ENCODE peak calls at places on chromosome 20, in five cellular contexts. X is breast epithelium, T is HepG2, F is spleen, U is uterus. S is an unnamed sample.

GRCh38 chr20:53748821-53749402 is 155.3 kb upstream of the ZNF217 start:
- DNase-seq in U (no peak), T (no peak), X (no peak), F (no peak), S (no peak)

GRCh38 chr20:17648782-17649730 is 33.0 kb downstream of the RRBP1 start:
- DNase-seq in T (no peak), X (no peak), U (peak; percentile 10), F (peak; percentile 82), S (no peak)

GRCh38 chr20:32976746-32977145 is 27.5 kb downstream of the SUN5 start:
- DNase-seq in X (no peak), F (no peak), T (no peak), U (no peak), S (no peak)

GRCh38 chr20:38805958-38806854 is 709 bp downstream of the PPP1R16B start:
- DNase-seq in X (no peak), T (no peak), U (no peak), F (peak; percentile 89), S (no peak)

GRCh38 chr20:40173877-40174276 is 515.2 kb downstream of the MAFB start:
- DNase-seq in U (no peak), F (no peak), X (no peak), T (no peak), S (peak; percentile 12)

GRCh38 chr20:57953638-57954037 is 243.8 kb upstream of the PMEPA1 start:
- DNase-seq in U (no peak), X (no peak), T (no peak), F (no peak), S (no peak)

GRCh38 chr20:49712118-49712517 is 1.6 kb downstream of the B4GALT5 start:
- DNase-seq in U (no peak), T (no peak), F (no peak), X (no peak), S (no peak)

GRCh38 chr20:12207875-12208274 is 290.2 kb downstream of the BTBD3 start:
- DNase-seq in F (no peak), X (no peak), T (peak; percentile 44), U (no peak), S (no peak)

GRCh38 chr20:58078741-58079522 is 149.5 kb downstream of the ANKRD60 start:
- DNase-seq in U (no peak), T (no peak), F (no peak), X (peak; percentile 13), S (no peak)

GRCh38 chr20:50488236-50488806 is 21.9 kb upstream of the PTPN1 start:
- DNase-seq in U (no peak), T (no peak), X (no peak), F (no peak), S (no peak)

GRCh38 chr20:1333462-1334369 is 4.8 kb upstream of the SDCBP2 start:
- DNase-seq in T (no peak), U (no peak), X (peak; percentile 10), F (peak; percentile 27), S (no peak)

GRCh38 chr20:59744756-59745155 is 140.4 kb downstream of the PHACTR3 start:
- DNase-seq in U (no peak), F (no peak), X (no peak), T (no peak), S (no peak)

DNA sequence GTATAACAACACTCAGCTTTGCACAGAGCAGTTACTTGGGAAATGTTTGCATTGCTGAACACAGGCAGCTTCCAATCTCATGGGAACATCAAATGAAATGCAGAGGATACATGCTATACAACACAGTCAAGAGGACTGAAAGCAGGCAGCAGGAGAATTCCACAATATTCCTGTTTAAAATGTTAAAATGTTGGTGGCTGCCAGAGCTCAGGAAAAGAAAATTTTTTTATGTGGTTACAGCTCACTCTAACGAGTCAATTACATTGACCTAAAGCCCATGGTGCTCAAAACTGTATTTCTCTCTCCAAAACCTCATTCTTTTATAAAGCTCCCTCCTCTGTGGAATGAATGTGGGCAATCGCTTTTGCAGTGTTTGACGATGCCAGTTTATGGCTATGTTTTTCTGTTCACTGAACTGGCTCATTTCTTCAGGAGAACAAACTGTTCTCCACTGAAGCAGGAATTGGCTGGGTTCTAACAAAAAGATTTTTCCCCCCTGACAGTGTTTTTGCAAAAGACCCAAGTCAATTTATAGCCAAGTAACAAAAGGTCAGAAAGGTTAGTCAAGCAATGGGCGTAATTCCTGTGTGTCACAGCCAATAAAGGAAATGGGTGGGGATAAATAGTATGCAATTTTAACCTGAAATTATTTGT is 69.0 kb downstream of the ZHX3 start:
- DNase-seq in F (no peak), T (no peak), X (no peak), U (peak; percentile 68), S (no peak)
- TF ChIP-seq POLR2A in F (no peak), T (no peak), X (no peak), U (peak; percentile 74), S (peak; percentile 52)

DNA sequence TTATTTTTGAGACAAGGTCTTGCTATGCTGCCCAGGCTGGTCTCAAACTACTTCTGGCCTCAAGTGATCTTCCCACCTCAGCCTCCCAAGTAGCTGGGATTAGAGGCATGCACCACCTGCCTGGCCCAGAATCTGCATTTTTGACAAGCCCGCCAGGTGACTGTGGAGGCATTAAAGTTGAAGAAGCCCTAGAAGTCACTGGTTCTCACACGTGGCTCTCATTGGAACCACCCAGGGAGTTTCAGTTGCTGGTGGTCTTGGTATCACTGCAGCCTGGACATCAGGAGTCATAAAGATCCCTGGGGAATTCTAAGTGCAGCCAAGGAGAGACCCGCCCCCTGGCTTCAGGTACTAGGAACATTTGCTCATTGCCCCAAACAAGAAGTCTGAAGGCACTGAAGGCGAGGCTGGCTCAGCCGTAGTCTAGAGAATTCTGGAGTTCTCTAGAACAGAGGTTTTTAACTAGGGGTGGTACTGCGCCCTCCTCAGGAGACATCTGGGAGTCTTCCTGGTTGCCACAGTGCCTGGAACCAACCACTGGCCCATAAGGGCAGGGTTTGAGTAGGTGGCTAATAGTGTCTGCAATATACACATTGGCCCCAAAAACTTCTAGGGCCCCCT is 182.8 kb downstream of the ZMYND8 start:
- DNase-seq in U (no peak), X (no peak), T (no peak), F (peak; percentile 52), S (no peak)
- TF ChIP-seq CTCF in U (no peak), X (no peak), T (no peak), F (no peak), S (no peak)

GRCh38 chr20:43554369-43554768 is 4.5 kb upstream of the SGK2 start:
- DNase-seq in U (no peak), X (no peak), F (no peak), T (no peak), S (no peak)

GRCh38 chr20:43560974-43561373 is 2.1 kb downstream of the SGK2 start:
- DNase-seq in F (peak; percentile 1), U (no peak), T (no peak), X (no peak), S (no peak)

GRCh38 chr20:43559147-43559477 is 285 bp downstream of the SGK2 start:
- DNase-seq in U (no peak), F (no peak), X (no peak), T (no peak), S (no peak)

GRCh38 chr20:43559588-43559987 is 761 bp downstream of the SGK2 start:
- DNase-seq in F (peak; percentile 31), T (no peak), U (no peak), X (no peak), S (no peak)

DNA sequence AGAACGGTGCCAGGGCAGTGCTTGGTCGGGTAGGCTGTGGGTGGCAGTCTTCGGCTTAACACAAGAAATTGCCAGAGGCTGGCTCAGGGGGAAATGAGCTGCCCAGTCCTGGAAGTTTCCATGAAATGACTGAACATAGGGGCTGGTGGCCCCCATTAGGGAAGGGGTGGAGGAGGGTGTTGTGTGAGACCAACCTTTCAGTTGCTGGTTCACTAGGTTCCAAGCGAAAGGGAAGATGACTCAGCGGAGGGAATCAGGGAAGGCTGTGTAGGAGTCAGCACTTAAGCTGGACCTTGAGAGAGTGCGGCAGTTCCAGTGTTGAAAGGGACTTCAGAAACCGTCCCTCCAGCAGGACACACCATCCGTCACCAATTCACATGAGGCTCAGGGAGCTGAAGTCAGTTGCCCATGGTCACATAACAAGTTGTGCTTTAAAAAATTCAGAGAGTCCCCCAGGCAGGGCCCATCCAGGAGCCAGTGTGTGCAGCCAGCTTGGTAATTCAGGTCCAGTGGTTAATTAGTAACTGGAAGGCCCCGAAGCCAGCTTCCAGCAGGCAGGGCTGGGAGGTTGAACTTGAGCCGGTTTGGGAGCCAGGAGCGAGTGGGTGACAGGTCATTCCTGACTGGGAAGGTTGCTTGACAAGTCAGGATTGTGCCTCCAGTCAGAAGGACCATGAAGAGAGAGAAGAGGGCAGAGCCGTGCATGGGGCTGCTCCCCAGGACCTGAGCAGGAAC is at the start of gene SGK2:
- DNase-seq in U (no peak), F (peak; percentile 47), X (no peak), T (peak; percentile 96), S (no peak)
- TF ChIP-seq POLR2A in U (no peak), F (no peak), X (no peak), T (peak; percentile 87), S (no peak)

GRCh38 chr20:62401331-62401779 is 5.7 kb downstream of the CABLES2 start:
- DNase-seq in U (no peak), F (no peak), X (no peak), T (no peak), S (no peak)
- TF ChIP-seq CTCF in U (no peak), F (no peak), X (no peak), T (no peak), S (no peak)

DNA sequence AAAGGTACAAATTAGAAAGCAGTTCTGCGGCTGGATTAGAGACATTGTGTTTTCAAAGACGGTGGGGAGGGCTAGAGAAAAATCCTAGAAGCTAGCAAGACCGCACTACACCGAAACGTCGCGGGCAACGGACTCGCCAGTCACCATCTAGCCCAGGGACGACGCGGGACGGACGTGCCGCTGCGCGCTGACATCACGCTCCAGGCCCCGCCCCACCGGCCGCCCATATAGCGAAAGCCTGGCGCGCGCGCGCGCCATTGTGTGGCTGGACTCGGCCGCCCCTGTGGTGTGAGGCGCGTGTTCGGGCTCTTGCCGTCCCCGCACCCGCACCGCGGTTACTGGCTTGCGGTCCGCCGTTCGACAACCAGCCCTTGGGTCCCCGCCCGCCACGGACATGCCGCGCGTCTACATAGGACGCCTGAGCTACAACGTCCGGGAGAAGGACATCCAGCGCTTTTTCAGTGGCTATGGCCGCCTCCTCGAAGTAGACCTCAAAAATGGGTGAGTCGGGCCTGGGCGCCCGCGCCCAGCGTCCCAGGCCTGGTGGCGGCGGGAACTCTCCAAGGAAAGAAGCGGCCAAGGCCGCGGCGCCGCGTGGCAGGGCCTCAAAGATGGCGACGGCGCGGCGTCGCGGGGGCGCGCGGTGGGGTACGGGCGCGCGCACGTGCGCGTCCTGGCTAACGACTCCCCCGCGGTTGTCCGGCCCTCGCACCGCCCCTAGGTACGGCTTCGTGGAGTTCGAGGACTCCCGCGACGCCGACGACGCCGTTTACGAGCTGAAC is at the start of gene SRSF6:
- DNase-seq in T (peak; percentile 88), X (peak; percentile 93), F (peak; percentile 98), U (peak; percentile 94), S (peak; percentile 93)
- TF ChIP-seq POLR2A in T (peak; percentile 100), X (peak; percentile 98), F (peak; percentile 97), U (peak; percentile 92), S (peak; percentile 99)

DNA sequence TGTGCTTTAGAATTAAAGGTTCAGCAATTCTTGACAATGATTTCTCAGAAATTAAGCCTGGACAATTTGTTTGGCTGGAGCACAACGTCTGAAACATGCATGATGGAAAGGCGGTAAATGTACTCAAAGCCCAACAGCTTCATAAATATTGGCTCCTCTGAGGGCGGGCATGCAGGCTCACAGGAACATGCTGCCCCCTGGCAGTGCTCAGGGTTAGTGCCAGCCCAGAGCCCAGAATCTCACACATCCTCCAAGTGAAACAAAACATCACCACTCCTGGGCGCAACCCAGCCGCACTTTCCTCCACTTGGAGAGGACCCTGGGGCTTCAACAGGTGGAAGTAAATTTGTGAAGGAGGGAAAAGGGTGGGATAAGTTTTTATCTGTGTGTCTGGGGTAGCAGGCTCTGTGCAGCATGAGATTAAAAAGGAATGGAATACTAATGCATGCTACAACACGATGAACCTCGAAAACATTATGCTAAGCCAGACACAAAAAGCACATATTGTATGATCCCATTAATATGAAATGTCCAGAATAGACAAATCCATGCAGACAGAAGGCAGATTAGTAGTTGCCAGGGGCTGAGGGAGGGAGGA is 54.1 kb upstream of the PTPRT start:
- DNase-seq in X (peak; percentile 19), U (no peak), T (no peak), F (no peak), S (no peak)
- TF ChIP-seq CTCF in X (no peak), U (no peak), T (peak; percentile 37), F (no peak), S (no peak)